ENCODE peak calls at places on chromosomes 4 and X, in five cellular contexts. X is H7; G is neural progenitor cell; T is pulmonary artery endothelial cell; O is stimulated activated CD8-positive, alpha-beta memory T cell treated with anti-CD3 and anti-CD28 coated beads, Interleukin-7, amount 100 ng/mL, for 1 hour. B is an unnamed sample.

GRCh38 chr4:125780747-125781146 is 466.0 kb downstream of the FAT4 start:
- DNase-seq in O (no peak), G (no peak), X (no peak), T (no peak), B (no peak)

GRCh38 chr4:116070283-116070682 is 956.9 kb upstream of the NDST4 start:
- DNase-seq in T (no peak), O (no peak), G (no peak), X (no peak), B (no peak)

GRCh38 chrX:150761176-150761818 is 68.1 kb downstream of the MTMR1 start:
- DNase-seq in T (no peak), G (no peak), O (no peak), X (peak; percentile 86), B (peak; percentile 68)

GRCh38 chr4:25703731-25704388 is 48.2 kb downstream of the SLC34A2 start:
- DNase-seq in G (no peak), O (no peak), T (no peak), X (no peak), B (no peak)

GRCh38 chrX:147950352-147950751 is 30.8 kb upstream of the FMR1NB start:
- DNase-seq in T (no peak), X (no peak), G (no peak), O (no peak), B (no peak)

GRCh38 chr4:1323635-1324442 is 23.2 kb upstream of the UVSSA start:
- DNase-seq in O (no peak), X (no peak), T (no peak), G (no peak), B (no peak)

GRCh38 chrX:9476810-9477575 is 12.1 kb downstream of the TBL1X start:
- DNase-seq in O (no peak), T (no peak), G (no peak), X (no peak), B (no peak)

GRCh38 chr4:12723849-12724447 is 760.2 kb downstream of the RAB28 start:
- DNase-seq in T (no peak), G (peak; percentile 11), X (no peak), O (no peak), B (no peak)

GRCh38 chr4:7105261-7105660 is 37.4 kb upstream of the GRPEL1 start:
- DNase-seq in O (no peak), X (no peak), T (no peak), G (no peak), B (no peak)

GRCh38 chr4:183142566-183143545 is 43.8 kb downstream of the WWC2 start:
- DNase-seq in X (no peak), O (no peak), T (no peak), G (no peak), B (peak; percentile 22)

GRCh38 chr4:186021461-186022167 is 47.3 kb upstream of the TLR3 start:
- DNase-seq in X (peak; percentile 90), G (peak; percentile 88), O (no peak), T (no peak), B (peak; percentile 56)

GRCh38 chr4:63430105-63430504 is 979.1 kb downstream of the TECRL start:
- DNase-seq in X (no peak), T (no peak), O (no peak), G (no peak), B (no peak)

GRCh38 chr4:95158626-95159025 is 390.1 kb downstream of the UNC5C start:
- DNase-seq in T (no peak), G (no peak), X (no peak), O (no peak), B (no peak)

GRCh38 chr4:102170910-102171309 is 174.4 kb downstream of the SLC39A8 start:
- DNase-seq in X (no peak), G (no peak), O (no peak), T (no peak), B (no peak)

GRCh38 chrX:79365591-79365990 is 1.5 kb downstream of the ITM2A start:
- DNase-seq in O (no peak), T (no peak), G (no peak), X (no peak), B (no peak)

GRCh38 chr4:87659247-87659931 is 9.3 kb downstream of the DMP1 start:
- DNase-seq in O (no peak), G (no peak), X (no peak), T (no peak), B (no peak)

GRCh38 chrX:50403903-50404302 is 66.7 kb downstream of the DGKK start:
- DNase-seq in O (no peak), T (no peak), G (no peak), X (no peak), B (no peak)

GRCh38 chr4:75549019-75549418 is 6.8 kb upstream of the ODAPH start:
- DNase-seq in O (no peak), X (no peak), T (no peak), G (no peak), B (no peak)

GRCh38 chr4:153115322-153116100 is 88.7 kb upstream of the TRIM2 start:
- DNase-seq in X (no peak), G (no peak), O (peak; percentile 48), T (no peak), B (no peak)

GRCh38 chr4:75003979-75004378 is 71.1 kb downstream of the PARM1 start:
- DNase-seq in T (no peak), X (no peak), O (no peak), G (no peak), B (no peak)

GRCh38 chrX:47226531-47227333 is 6.1 kb upstream of the USP11 start:
- DNase-seq in T (no peak), O (no peak), X (no peak), G (no peak), B (no peak)

GRCh38 chr4:117796677-117797076 is 237.6 kb upstream of the NDST3 start:
- DNase-seq in T (no peak), X (no peak), O (no peak), G (no peak), B (no peak)

GRCh38 chr4:75769044-75769443 is 44.7 kb downstream of the USO1 start:
- DNase-seq in T (no peak), G (no peak), X (no peak), O (no peak), B (no peak)

GRCh38 chrX:26783512-26784225 is 567.7 kb downstream of the MAGEB5 start:
- DNase-seq in T (peak; percentile 78), X (peak; percentile 2), O (no peak), G (peak; percentile 68), B (peak; percentile 70)

GRCh38 chrX:132776486-132777210 is 181.8 kb downstream of the HS6ST2 start:
- DNase-seq in O (no peak), T (no peak), G (no peak), X (no peak), B (no peak)

GRCh38 chrX:131068945-131069719 is 11.0 kb downstream of the ARHGAP36 start:
- DNase-seq in X (peak; percentile 90), T (no peak), G (peak; percentile 84), O (no peak), B (peak; percentile 83)

GRCh38 chrX:69565247-69565815 is 50.6 kb upstream of the EDA start:
- DNase-seq in T (no peak), X (no peak), O (no peak), G (no peak), B (no peak)

GRCh38 chrX:49879656-49880277 is 483 bp downstream of the USP27X start:
- DNase-seq in G (no peak), O (no peak), T (no peak), X (peak; percentile 66), B (peak; percentile 67)

GRCh38 chr4:40347472-40347871 is 12.3 kb downstream of the CHRNA9 start:
- DNase-seq in T (no peak), G (no peak), O (no peak), X (no peak), B (no peak)

GRCh38 chrX:140274761-140275525 is 229.9 kb downstream of the SOX3 start:
- DNase-seq in G (peak; percentile 59), X (peak; percentile 12), T (no peak), O (no peak), B (no peak)

GRCh38 chrX:74931214-74931613 is 6.0 kb upstream of the NEXMIF start:
- DNase-seq in T (no peak), G (peak; percentile 20), X (no peak), O (no peak), B (no peak)

GRCh38 chrX:54930291-54931049 is 9.8 kb downstream of the TRO start:
- DNase-seq in X (no peak), G (no peak), T (no peak), O (no peak), B (no peak)

GRCh38 chr4:160580581-160580980 is 1477.7 kb downstream of the RAPGEF2 start:
- DNase-seq in T (no peak), X (no peak), O (no peak), G (no peak), B (peak; percentile 58)

GRCh38 chr4:16731776-16732380 is 166.6 kb downstream of the LDB2 start:
- DNase-seq in O (no peak), G (no peak), T (no peak), X (no peak), B (no peak)

GRCh38 chr4:184228306-184228705 is 10.6 kb upstream of the ENPP6 start:
- DNase-seq in T (no peak), X (no peak), G (no peak), O (no peak), B (no peak)

GRCh38 chr4:8461086-8461485 is 20.5 kb downstream of the TRMT44 start:
- DNase-seq in G (no peak), T (no peak), O (no peak), X (no peak), B (no peak)

GRCh38 chr4:84753318-84753972 is 170.5 kb downstream of the CDS1 start:
- DNase-seq in X (no peak), T (no peak), O (no peak), G (no peak), B (no peak)